ENCODE peak calls at places on chromosomes 7 and 10, in four cellular contexts. T, O, Q and U are unnamed samples.

GRCh38 chr7:1541431-1542162 is 11.1 kb downstream of the MAFK start:
- DNase-seq in T (no peak), O (no peak), Q (no peak), U (peak)

GRCh38 chr10:98338896-98339295 is 70.9 kb upstream of the LOXL4 start:
- DNase-seq in T (no peak), O (no peak), Q (no peak), U (no peak)

GRCh38 chr7:24851791-24852190 is 94.5 kb upstream of the GSDME start:
- DNase-seq in T (peak), O (no peak), Q (no peak), U (no peak)

GRCh38 chr7:36792421-36792820 is 68.1 kb upstream of the AOAH start:
- DNase-seq in T (no peak), O (no peak), Q (no peak), U (no peak)

GRCh38 chr10:132402781-132403241 is 5.8 kb downstream of the PWWP2B start:
- DNase-seq in T (no peak), O (no peak), Q (no peak), U (no peak)

GRCh38 chr7:2546776-2547586 is 8.3 kb downstream of the BRAT1 start:
- DNase-seq in T (no peak), O (no peak), Q (no peak), U (peak)

GRCh38 chr10:36114913-36115312 is 472.8 kb upstream of the FZD8 start:
- DNase-seq in T (no peak), O (peak), Q (no peak), U (no peak)

GRCh38 chr10:7562026-7562425 is 104.7 kb downstream of the ITIH5 start:
- DNase-seq in T (no peak), O (no peak), Q (no peak), U (no peak)

GRCh38 chr10:24238527-24239247 is 29.7 kb downstream of the KIAA1217 start:
- DNase-seq in T (no peak), O (peak), Q (no peak), U (no peak)

GRCh38 chr7:117830422-117830954 is 42.8 kb downstream of the CTTNBP2 start:
- DNase-seq in T (no peak), O (no peak), Q (peak), U (no peak)

GRCh38 chr7:122143376-122143750 is 686 bp downstream of the AASS start:
- DNase-seq in T (no peak), O (no peak), Q (peak), U (no peak)

GRCh38 chr10:119644215-119644826 is 6.9 kb upstream of the BAG3 start:
- DNase-seq in T (no peak), O (no peak), Q (no peak), U (no peak)

GRCh38 chr7:158976468-158976848 is 120.1 kb downstream of the DYNC2I1 start:
- DNase-seq in T (no peak), O (no peak), Q (peak), U (no peak)

GRCh38 chr10:78664929-78665525 is 403.7 kb upstream of the ZMIZ1 start:
- DNase-seq in T (peak), O (no peak), Q (no peak), U (no peak)

GRCh38 chr7:148084138-148084537 is 506.4 kb upstream of the C7orf33 start:
- DNase-seq in T (peak), O (no peak), Q (peak), U (no peak)

GRCh38 chr7:108171164-108171563 is 41.0 kb upstream of the LAMB4 start:
- DNase-seq in T (no peak), O (no peak), Q (no peak), U (no peak)

GRCh38 chr7:132145466-132145865 is 430.8 kb downstream of the PLXNA4 start:
- DNase-seq in T (peak), O (no peak), Q (peak), U (no peak)

GRCh38 chr10:35813219-35813618 is 171.1 kb upstream of the FZD8 start:
- DNase-seq in T (no peak), O (no peak), Q (peak), U (no peak)

GRCh38 chr10:71889388-71889987 is 38.4 kb upstream of the PSAP start:
- DNase-seq in T (no peak), O (no peak), Q (no peak), U (no peak)

GRCh38 chr10:30529373-30529998 is 95.5 kb downstream of the MAP3K8 start:
- DNase-seq in T (no peak), O (peak), Q (peak), U (peak)

GRCh38 chr7:55131421-55131929 is 112.7 kb downstream of the EGFR start:
- DNase-seq in T (no peak), O (peak), Q (no peak), U (no peak)

GRCh38 chr10:46216836-46217748 is 69.7 kb upstream of the ANTXRL start:
- DNase-seq in T (peak), O (no peak), Q (peak), U (no peak)

GRCh38 chr7:48154792-48155413 is 16.4 kb upstream of the ABCA13 start:
- DNase-seq in T (peak), O (no peak), Q (no peak), U (no peak)

GRCh38 chr10:55287346-55287745 is 486.3 kb upstream of the PCDH15 start:
- DNase-seq in T (no peak), O (no peak), Q (no peak), U (no peak)

GRCh38 chr7:23863209-23863798 is 153.3 kb downstream of the STK31 start:
- DNase-seq in T (no peak), O (no peak), Q (peak), U (no peak)

GRCh38 chr10:14325325-14325955 is 5.3 kb downstream of the FRMD4A start:
- DNase-seq in T (no peak), O (peak), Q (peak), U (no peak)

GRCh38 chr10:26621889-26622681 is 75.4 kb upstream of the PDSS1 start:
- DNase-seq in T (no peak), O (peak), Q (no peak), U (peak)

GRCh38 chr10:63798599-63799498 is 277.6 kb downstream of the REEP3 start:
- DNase-seq in T (peak), O (peak), Q (peak), U (no peak)

GRCh38 chr10:97321032-97321806 is 2.1 kb downstream of the FRAT1 start:
- DNase-seq in T (no peak), O (peak), Q (peak), U (peak)

GRCh38 chr7:100219271-100219737 is 445 bp upstream of the PVRIG start:
- DNase-seq in T (no peak), O (no peak), Q (no peak), U (no peak)

GRCh38 chr7:132160525-132161230 is 415.6 kb downstream of the PLXNA4 start:
- DNase-seq in T (no peak), O (no peak), Q (peak), U (no peak)

GRCh38 chr7:30852360-30852709 is 59.3 kb upstream of the AQP1 start:
- DNase-seq in T (no peak), O (no peak), Q (no peak), U (no peak)

GRCh38 chr7:157516911-157517781 is 180.3 kb downstream of the DNAJB6 start:
- DNase-seq in T (no peak), O (no peak), Q (no peak), U (peak)

GRCh38 chr10:46291817-46292572 is 5.2 kb downstream of the ANTXRL start:
- DNase-seq in T (no peak), O (no peak), Q (no peak), U (no peak)

GRCh38 chr7:129969881-129970446 is 17.2 kb upstream of the UBE2H start:
- DNase-seq in T (peak), O (no peak), Q (no peak), U (no peak)

GRCh38 chr7:28942158-28942557 is 16.0 kb downstream of the TRIL start:
- DNase-seq in T (no peak), O (no peak), Q (no peak), U (no peak)

GRCh38 chr10:43259981-43260761 is 6.7 kb downstream of the RASGEF1A start:
- DNase-seq in T (no peak), O (no peak), Q (no peak), U (no peak)